ENCODE peak calls at places on chromosomes 5 and 9, in five cellular contexts. One of them, this sample, is unnamed. For H3K27me3, the result is how much of the 10 kb centered on the place peaks cover.

GRCh38 chr9:74122229-74122628 is 374.9 kb upstream of the RORB start:
- ATAC-seq in upper lobe of left lung: no peak
- ATAC-seq in GM12878: no peak
- ATAC-seq in HepG2: no peak
- ATAC-seq in K562: no peak
- ATAC-seq in this sample: no peak

GRCh38 chr9:125443367-125443766 is 181.7 kb downstream of the GAPVD1 start:
- ATAC-seq in upper lobe of left lung: no peak
- ATAC-seq in GM12878: no peak
- ATAC-seq in HepG2: no peak
- ATAC-seq in K562: no peak
- ATAC-seq in this sample: no peak

GRCh38 chr9:30732060-30732459 is 1652.4 kb upstream of the ACO1 start:
- ATAC-seq in upper lobe of left lung: no peak
- ATAC-seq in GM12878: peak
- ATAC-seq in HepG2: peak
- ATAC-seq in K562: no peak
- ATAC-seq in this sample: no peak

GRCh38 chr5:104267282-104268015 is 704.9 kb upstream of the NUDT12 start:
- ATAC-seq in upper lobe of left lung: no peak
- ATAC-seq in GM12878: no peak
- ATAC-seq in HepG2: no peak
- ATAC-seq in K562: no peak
- ATAC-seq in this sample: no peak

GRCh38 chr9:133980864-133981588 is 11.1 kb downstream of the VAV2 start:
- ATAC-seq in upper lobe of left lung: no peak
- ATAC-seq in GM12878: no peak
- ATAC-seq in HepG2: no peak
- ATAC-seq in K562: no peak
- ATAC-seq in this sample: no peak

GRCh38 chr9:3857673-3858072 is 331.9 kb upstream of the RFX3 start:
- ATAC-seq in upper lobe of left lung: no peak
- ATAC-seq in GM12878: no peak
- ATAC-seq in HepG2: no peak
- ATAC-seq in K562: no peak
- ATAC-seq in this sample: no peak

GRCh38 chr5:16741007-16741406 is 124.2 kb upstream of the RETREG1 start:
- ATAC-seq in upper lobe of left lung: no peak
- ATAC-seq in GM12878: no peak
- ATAC-seq in HepG2: no peak
- ATAC-seq in K562: no peak
- ATAC-seq in this sample: no peak

GRCh38 chr9:6418764-6419163 is 5.8 kb downstream of the UHRF2 start:
- ATAC-seq in upper lobe of left lung: no peak
- ATAC-seq in GM12878: peak
- ATAC-seq in HepG2: no peak
- ATAC-seq in K562: no peak
- ATAC-seq in this sample: no peak

GRCh38 chr9:133714606-133715294 is 23.4 kb downstream of the SARDH start:
- ATAC-seq in upper lobe of left lung: no peak
- ATAC-seq in GM12878: no peak
- ATAC-seq in HepG2: peak
- ATAC-seq in K562: no peak
- ATAC-seq in this sample: peak

GRCh38 chr9:119375892-119376291 is 6.7 kb upstream of the BRINP1 start:
- ATAC-seq in upper lobe of left lung: no peak
- ATAC-seq in GM12878: peak
- ATAC-seq in HepG2: peak
- ATAC-seq in K562: no peak
- ATAC-seq in this sample: no peak

GRCh38 chr5:101995585-101995984 is 300.5 kb downstream of the SLCO4C1 start:
- ATAC-seq in upper lobe of left lung: no peak
- ATAC-seq in GM12878: no peak
- ATAC-seq in HepG2: no peak
- ATAC-seq in K562: no peak
- ATAC-seq in this sample: no peak

GRCh38 chr9:37217141-37217540 is 96.8 kb downstream of the ZCCHC7 start:
- ATAC-seq in upper lobe of left lung: no peak
- ATAC-seq in GM12878: no peak
- ATAC-seq in HepG2: no peak
- ATAC-seq in K562: no peak
- ATAC-seq in this sample: no peak

GRCh38 chr9:82987370-82987769 is 75.6 kb downstream of the RASEF start:
- ATAC-seq in upper lobe of left lung: no peak
- ATAC-seq in GM12878: no peak
- ATAC-seq in HepG2: no peak
- ATAC-seq in K562: no peak
- ATAC-seq in this sample: no peak

GRCh38 chr9:109381011-109381729 is 60.3 kb upstream of the EPB41L4B start:
- ATAC-seq in upper lobe of left lung: peak
- ATAC-seq in GM12878: peak
- ATAC-seq in HepG2: peak
- ATAC-seq in K562: no peak
- ATAC-seq in this sample: no peak

GRCh38 chr5:33973271-33973670 is 11.2 kb downstream of the SLC45A2 start:
- ATAC-seq in upper lobe of left lung: no peak
- ATAC-seq in GM12878: peak
- ATAC-seq in HepG2: no peak
- ATAC-seq in K562: no peak
- ATAC-seq in this sample: no peak

GRCh38 chr9:38129366-38129765 is 60.3 kb upstream of the SHB start:
- ATAC-seq in upper lobe of left lung: peak
- ATAC-seq in GM12878: no peak
- ATAC-seq in HepG2: no peak
- ATAC-seq in K562: no peak
- ATAC-seq in this sample: no peak

GRCh38 chr9:106878943-106879916 is 16.3 kb downstream of the ZNF462 start:
- ATAC-seq in upper lobe of left lung: peak
- ATAC-seq in GM12878: peak
- ATAC-seq in HepG2: no peak
- ATAC-seq in K562: no peak
- ATAC-seq in this sample: peak

GRCh38 chr9:107587175-107587963 is 97.8 kb upstream of the KLF4 start:
- ATAC-seq in upper lobe of left lung: peak
- ATAC-seq in GM12878: peak
- ATAC-seq in HepG2: peak
- ATAC-seq in K562: no peak
- ATAC-seq in this sample: peak

GRCh38 chr5:36723921-36724320 is 117.5 kb downstream of the SLC1A3 start:
- ATAC-seq in upper lobe of left lung: no peak
- ATAC-seq in GM12878: peak
- ATAC-seq in HepG2: no peak
- ATAC-seq in K562: no peak
- ATAC-seq in this sample: no peak

DNA sequence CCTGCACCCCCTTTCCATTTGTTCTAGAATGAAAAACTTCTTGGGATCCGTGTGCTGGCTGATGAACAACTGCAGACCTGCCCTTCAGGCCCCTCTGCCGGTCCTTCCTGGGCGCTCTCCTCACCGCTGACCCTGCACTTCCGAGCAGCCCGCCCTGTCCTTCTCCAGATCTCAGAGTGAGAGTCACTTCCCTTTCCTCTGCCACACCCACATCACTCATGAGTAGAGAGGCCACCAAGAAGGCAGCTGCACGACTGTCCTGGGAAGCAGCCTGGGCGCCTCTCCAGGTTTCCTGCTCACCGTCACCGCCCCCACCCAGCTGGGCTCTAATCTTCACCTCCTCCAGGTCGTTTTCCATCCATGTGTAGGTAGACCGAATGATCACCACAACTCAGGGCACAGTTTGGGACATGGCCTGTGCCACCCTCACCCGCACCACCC is 35.0 kb upstream of the NSMF start:
- ATAC-seq in upper lobe of left lung: peak
- ATAC-seq in GM12878: no peak
- ATAC-seq in HepG2: no peak
- ATAC-seq in K562: peak
- ATAC-seq in this sample: peak
- TF ChIP-seq POLR2AphosphoS5 in upper lobe of left lung: no peak
- TF ChIP-seq POLR2AphosphoS5 in GM12878: no peak
- TF ChIP-seq POLR2AphosphoS5 in HepG2: no peak
- TF ChIP-seq POLR2AphosphoS5 in K562: no peak
- TF ChIP-seq POLR2AphosphoS5 in this sample: no peak

DNA sequence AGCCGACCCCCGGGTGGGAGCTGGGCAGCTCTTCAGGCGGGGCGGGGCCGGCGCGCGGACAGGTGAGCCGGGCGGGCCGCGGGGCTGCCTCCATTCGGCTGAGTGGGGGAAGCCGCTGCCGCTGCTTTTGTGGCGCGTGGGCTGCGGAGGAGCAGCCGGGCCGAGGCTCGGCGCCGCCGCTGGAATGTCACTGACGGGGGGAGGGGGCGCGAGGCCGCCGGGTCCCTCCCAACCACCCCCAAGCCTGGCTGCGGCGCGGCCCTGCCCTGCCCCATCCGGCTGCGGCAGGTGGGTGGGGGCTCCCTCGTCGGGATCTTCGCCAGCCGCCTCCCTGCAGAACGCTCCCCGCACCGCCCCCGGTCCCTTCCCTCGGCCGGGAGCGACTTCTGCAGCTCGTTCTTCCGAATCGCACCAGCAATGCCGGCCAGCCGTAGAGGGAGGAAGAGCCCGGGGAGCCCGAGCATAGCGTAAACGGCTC is 396 bp downstream of the SPTAN1 start:
- ATAC-seq in upper lobe of left lung: peak
- ATAC-seq in GM12878: peak
- ATAC-seq in HepG2: peak
- ATAC-seq in K562: peak
- ATAC-seq in this sample: peak
- TF ChIP-seq EP300 in upper lobe of left lung: no peak
- TF ChIP-seq EP300 in GM12878: no peak
- TF ChIP-seq EP300 in HepG2: no peak
- TF ChIP-seq EP300 in K562: no peak
- TF ChIP-seq EP300 in this sample: no peak

GRCh38 chr5:38257236-38258036 is 923 bp upstream of the EGFLAM start:
- ATAC-seq in upper lobe of left lung: no peak
- ATAC-seq in GM12878: no peak
- ATAC-seq in HepG2: peak
- ATAC-seq in K562: no peak
- ATAC-seq in this sample: peak
- H3K27me3 ChIP-seq in upper lobe of left lung: under half
- H3K27me3 ChIP-seq in GM12878: under half
- H3K27me3 ChIP-seq in HepG2: under half
- H3K27me3 ChIP-seq in K562: under half
- H3K27me3 ChIP-seq in this sample: half or more

GRCh38 chr5:133275631-133276030 is 223.8 kb downstream of the HSPA4 start:
- ATAC-seq in upper lobe of left lung: no peak
- ATAC-seq in GM12878: no peak
- ATAC-seq in HepG2: no peak
- ATAC-seq in K562: no peak
- ATAC-seq in this sample: no peak

GRCh38 chr5:133276171-133276570 is 224.4 kb downstream of the HSPA4 start:
- ATAC-seq in upper lobe of left lung: no peak
- ATAC-seq in GM12878: no peak
- ATAC-seq in HepG2: no peak
- ATAC-seq in K562: no peak
- ATAC-seq in this sample: no peak

GRCh38 chr5:133274597-133274935 is 222.8 kb downstream of the HSPA4 start:
- ATAC-seq in upper lobe of left lung: no peak
- ATAC-seq in GM12878: peak
- ATAC-seq in HepG2: peak
- ATAC-seq in K562: no peak
- ATAC-seq in this sample: no peak

GRCh38 chr5:133277744-133278143 is 225.9 kb downstream of the HSPA4 start:
- ATAC-seq in upper lobe of left lung: no peak
- ATAC-seq in GM12878: no peak
- ATAC-seq in HepG2: no peak
- ATAC-seq in K562: peak
- ATAC-seq in this sample: no peak

GRCh38 chr5:133278318-133278717 is 226.5 kb downstream of the HSPA4 start:
- ATAC-seq in upper lobe of left lung: no peak
- ATAC-seq in GM12878: no peak
- ATAC-seq in HepG2: no peak
- ATAC-seq in K562: peak
- ATAC-seq in this sample: no peak
- TF ChIP-seq POLR2AphosphoS5 in upper lobe of left lung: no peak
- TF ChIP-seq POLR2AphosphoS5 in GM12878: no peak
- TF ChIP-seq POLR2AphosphoS5 in HepG2: no peak
- TF ChIP-seq POLR2AphosphoS5 in K562: no peak
- TF ChIP-seq POLR2AphosphoS5 in this sample: no peak

GRCh38 chr5:140869555-140869886 is 764 bp downstream of the PCDHA11 start:
- ATAC-seq in upper lobe of left lung: no peak
- ATAC-seq in GM12878: no peak
- ATAC-seq in HepG2: no peak
- ATAC-seq in K562: no peak
- ATAC-seq in this sample: no peak
- TF ChIP-seq EP300 in upper lobe of left lung: no peak
- TF ChIP-seq EP300 in GM12878: no peak
- TF ChIP-seq EP300 in HepG2: no peak
- TF ChIP-seq EP300 in K562: no peak
- TF ChIP-seq EP300 in this sample: no peak

This sample was measured in gastroesophageal sphincter.